ENCODE peak calls at places on chromosomes 12 and 14, in seven cellular contexts. C, J, R, U, V, X and G are unnamed samples.

GRCh38 chr12:93676408-93677194 is 574 bp upstream of the CRADD start:
- DNase-seq in R (no peak), U (no peak), X (no peak), C (no peak), J (no peak), V (no peak), G (no peak)

GRCh38 chr14:53947452-53948180 is 9.0 kb downstream of the BMP4 start:
- DNase-seq in U (no peak), X (no peak), J (no peak), V (no peak), R (no peak), C (peak; percentile 69), G (no peak)

GRCh38 chr12:39426636-39427245 is 16.2 kb downstream of the KIF21A start:
- DNase-seq in J (no peak), R (no peak), V (no peak), X (no peak), U (no peak), C (no peak), G (no peak)

GRCh38 chr12:53115112-53115890 is 12.0 kb downstream of the SOAT2 start:
- DNase-seq in J (no peak), X (peak; percentile 38), C (no peak), U (no peak), R (no peak), V (peak; percentile 89), G (no peak)

GRCh38 chr12:23950775-23951391 is 1.4 kb upstream of the SOX5 start:
- DNase-seq in J (no peak), X (no peak), R (peak; percentile 9), C (peak; percentile 66), V (no peak), U (no peak), G (no peak)

GRCh38 chr12:64450711-64451486 is 1.0 kb upstream of the TBK1 start:
- DNase-seq in V (no peak), U (no peak), C (peak; percentile 27), X (no peak), R (peak; percentile 28), J (no peak), G (no peak)

GRCh38 chr12:100174506-100174905 is 26.1 kb upstream of the ACTR6 start:
- DNase-seq in U (no peak), V (no peak), X (no peak), R (no peak), J (no peak), C (no peak), G (no peak)

GRCh38 chr14:90616881-90617280 is 199.3 kb downstream of the TTC7B start:
- DNase-seq in J (no peak), V (no peak), U (no peak), X (no peak), R (no peak), C (no peak), G (no peak)

GRCh38 chr12:12804432-12804886 is 8.7 kb upstream of the DDX47 start:
- DNase-seq in J (peak; percentile 70), R (no peak), C (peak; percentile 36), X (no peak), V (no peak), U (no peak), G (no peak)

GRCh38 chr12:109582636-109583035 is 9.0 kb downstream of the MVK start:
- DNase-seq in V (peak; percentile 31), R (peak; percentile 46), C (peak; percentile 39), U (no peak), X (no peak), J (no peak), G (peak; percentile 59)

GRCh38 chr12:32214723-32215122 is 108.1 kb downstream of the BICD1 start:
- DNase-seq in U (no peak), C (no peak), X (no peak), R (no peak), J (no peak), V (no peak), G (no peak)

GRCh38 chr12:67727652-67728295 is 79.2 kb downstream of the DYRK2 start:
- DNase-seq in R (peak; percentile 46), U (no peak), C (no peak), J (no peak), V (no peak), X (no peak), G (no peak)
- TF ChIP-seq JUND in R (peak; percentile 22), U (no peak), C (no peak), J (no peak), V (no peak), X (no peak), G (no peak)

GRCh38 chr14:72701610-72702009 is 192.3 kb downstream of the DPF3 start:
- DNase-seq in U (no peak), C (no peak), R (peak; percentile 59), J (no peak), V (no peak), X (no peak), G (no peak)
- TF ChIP-seq JUND in U (no peak), C (no peak), R (no peak), J (no peak), V (no peak), X (no peak), G (no peak)

GRCh38 chr12:20269352-20270067 is 98.8 kb upstream of the PDE3A start:
- DNase-seq in U (no peak), X (no peak), C (no peak), J (no peak), R (peak; percentile 32), V (no peak), G (no peak)

GRCh38 chr12:20272171-20272570 is 96.2 kb upstream of the PDE3A start:
- DNase-seq in J (no peak), V (no peak), X (no peak), R (no peak), C (no peak), U (no peak), G (no peak)

GRCh38 chr12:20270557-20270956 is 97.8 kb upstream of the PDE3A start:
- DNase-seq in V (no peak), R (no peak), X (no peak), J (no peak), U (no peak), C (no peak), G (no peak)

GRCh38 chr12:20272801-20273200 is 95.5 kb upstream of the PDE3A start:
- DNase-seq in R (no peak), U (no peak), V (no peak), C (no peak), J (no peak), X (no peak), G (no peak)

DNA sequence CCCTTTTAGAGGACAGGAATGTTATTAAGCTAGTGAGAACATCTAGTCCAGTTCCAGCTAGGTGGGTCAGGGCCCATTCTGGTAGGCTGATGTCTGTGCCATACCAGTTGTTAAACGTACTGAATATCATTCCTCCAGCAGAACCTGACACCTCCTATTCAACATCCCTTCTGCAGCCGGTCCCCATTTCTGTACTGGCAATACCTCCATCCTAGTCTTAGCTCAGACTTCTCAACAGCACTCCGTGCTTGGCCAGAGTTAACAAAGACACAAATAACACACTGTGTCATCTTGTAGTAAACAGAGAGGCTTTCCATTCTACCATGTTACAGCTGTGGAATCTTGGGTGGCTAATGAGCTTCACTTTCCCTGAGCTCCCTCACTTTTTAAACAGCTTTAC is 94.3 kb upstream of the PDE3A start:
- DNase-seq in U (no peak), V (no peak), J (no peak), C (no peak), X (no peak), R (no peak), G (no peak)
- TF ChIP-seq JUND in U (no peak), V (no peak), J (no peak), C (no peak), X (no peak), R (no peak), G (no peak)

GRCh38 chr12:3295648-3296408 is 195.2 kb upstream of the PRMT8 start:
- DNase-seq in R (no peak), C (no peak), V (no peak), J (no peak), X (no peak), U (no peak), G (peak; percentile 30)
- TF ChIP-seq JUND in R (no peak), C (no peak), V (no peak), J (no peak), X (no peak), U (no peak), G (no peak)

DNA sequence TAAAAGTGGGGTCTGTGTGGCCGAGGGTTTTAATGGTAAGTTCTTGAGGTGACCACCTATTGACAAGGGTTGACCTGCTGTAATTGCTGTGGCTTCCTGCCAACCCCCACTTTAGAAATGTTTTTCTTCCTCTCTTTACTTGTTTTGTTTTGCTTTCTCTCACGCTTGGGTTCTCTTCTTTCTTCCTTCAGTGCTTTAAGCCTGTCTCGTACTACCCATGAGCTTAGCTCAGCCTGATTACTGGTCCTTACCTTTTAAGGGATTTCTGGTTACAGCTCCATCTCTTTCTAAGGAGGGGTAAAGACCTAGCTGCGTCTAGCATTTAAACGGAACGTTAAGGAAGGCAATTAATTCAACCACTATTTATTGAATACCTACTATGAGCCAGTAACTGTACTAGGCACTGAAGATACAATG is 735 bp upstream of the PPP1R12A start:
- DNase-seq in V (no peak), J (no peak), R (peak; percentile 2), U (peak; percentile 36), X (no peak), C (peak; percentile 8), G (no peak)
- TF ChIP-seq JUND in V (no peak), J (no peak), R (no peak), U (no peak), X (no peak), C (no peak), G (no peak)

DNA sequence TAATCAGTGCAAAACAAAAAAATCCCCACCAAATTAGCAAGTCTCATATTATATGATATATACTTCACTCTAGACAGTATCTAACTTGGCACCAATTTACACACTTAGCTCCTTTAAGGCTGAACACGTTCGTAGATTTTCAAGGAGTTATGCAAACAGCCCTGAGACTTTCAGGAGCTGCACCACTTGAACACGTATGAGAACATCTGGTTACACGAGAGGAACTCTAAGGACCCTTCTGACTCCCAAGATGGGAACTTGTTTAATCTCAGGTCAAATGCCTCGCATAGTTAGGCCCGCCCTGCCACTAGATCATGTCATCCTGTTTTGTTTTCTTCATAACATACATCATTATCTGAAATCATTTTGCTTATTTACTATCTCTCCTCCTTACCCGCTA is 10.0 kb downstream of the SPRING1 start:
- DNase-seq in X (no peak), U (no peak), C (no peak), V (no peak), J (no peak), R (no peak), G (no peak)
- TF ChIP-seq JUND in X (no peak), U (no peak), C (no peak), V (no peak), J (no peak), R (no peak), G (no peak)